ENCODE peak calls at places on chromosomes 12 and 14, in eight cellular contexts. One of them, this sample, is unnamed.

GRCh38 chr12:52079576-52080402 is at the start of gene SMIM41:
- DNase-seq in midbrain: no peak
- DNase-seq in hypothalamus: no peak
- DNase-seq in Ammon's horn: no peak
- DNase-seq in stimulated activated CD8-positive, alpha-beta memory T cell treated with anti-CD3 and anti-CD28 coated beads, Interleukin-7, amount 100 ng/mL, for 1 hour: no peak
- DNase-seq in occipital lobe: no peak
- DNase-seq in left cardiac atrium: no peak
- DNase-seq in Kasumi-1: no peak
- DNase-seq in this sample: no peak

GRCh38 chr14:22875003-22875747 is 3.6 kb downstream of the LRP10 start:
- DNase-seq in midbrain: no peak
- DNase-seq in hypothalamus: no peak
- DNase-seq in Ammon's horn: no peak
- DNase-seq in stimulated activated CD8-positive, alpha-beta memory T cell treated with anti-CD3 and anti-CD28 coated beads, Interleukin-7, amount 100 ng/mL, for 1 hour: no peak
- DNase-seq in occipital lobe: no peak
- DNase-seq in left cardiac atrium: no peak
- DNase-seq in Kasumi-1: no peak
- DNase-seq in this sample: no peak

GRCh38 chr12:130013771-130014484 is 110.1 kb upstream of the TMEM132D start:
- DNase-seq in midbrain: peak; percentile 87
- DNase-seq in hypothalamus: peak; percentile 27
- DNase-seq in Ammon's horn: peak; percentile 93
- DNase-seq in stimulated activated CD8-positive, alpha-beta memory T cell treated with anti-CD3 and anti-CD28 coated beads, Interleukin-7, amount 100 ng/mL, for 1 hour: no peak
- DNase-seq in occipital lobe: peak; percentile 57
- DNase-seq in left cardiac atrium: no peak
- DNase-seq in Kasumi-1: peak; percentile 43
- DNase-seq in this sample: peak; percentile 50

GRCh38 chr12:740921-741320 is 11.5 kb upstream of the WNK1 start:
- DNase-seq in midbrain: no peak
- DNase-seq in hypothalamus: no peak
- DNase-seq in Ammon's horn: no peak
- DNase-seq in stimulated activated CD8-positive, alpha-beta memory T cell treated with anti-CD3 and anti-CD28 coated beads, Interleukin-7, amount 100 ng/mL, for 1 hour: no peak
- DNase-seq in occipital lobe: no peak
- DNase-seq in left cardiac atrium: no peak
- DNase-seq in Kasumi-1: no peak
- DNase-seq in this sample: no peak

GRCh38 chr14:38839743-38840375 is 263.2 kb downstream of the SEC23A start:
- DNase-seq in midbrain: no peak
- DNase-seq in hypothalamus: no peak
- DNase-seq in Ammon's horn: no peak
- DNase-seq in stimulated activated CD8-positive, alpha-beta memory T cell treated with anti-CD3 and anti-CD28 coated beads, Interleukin-7, amount 100 ng/mL, for 1 hour: no peak
- DNase-seq in occipital lobe: no peak
- DNase-seq in left cardiac atrium: no peak
- DNase-seq in Kasumi-1: peak; percentile 22
- DNase-seq in this sample: peak; percentile 69

GRCh38 chr14:68306934-68307758 is 485.7 kb downstream of the ZFP36L1 start:
- DNase-seq in midbrain: no peak
- DNase-seq in hypothalamus: no peak
- DNase-seq in Ammon's horn: no peak
- DNase-seq in stimulated activated CD8-positive, alpha-beta memory T cell treated with anti-CD3 and anti-CD28 coated beads, Interleukin-7, amount 100 ng/mL, for 1 hour: no peak
- DNase-seq in occipital lobe: no peak
- DNase-seq in left cardiac atrium: no peak
- DNase-seq in Kasumi-1: no peak
- DNase-seq in this sample: no peak

GRCh38 chr12:16796168-16796567 is 190.2 kb upstream of the LMO3 start:
- DNase-seq in midbrain: no peak
- DNase-seq in hypothalamus: no peak
- DNase-seq in Ammon's horn: no peak
- DNase-seq in stimulated activated CD8-positive, alpha-beta memory T cell treated with anti-CD3 and anti-CD28 coated beads, Interleukin-7, amount 100 ng/mL, for 1 hour: no peak
- DNase-seq in occipital lobe: no peak
- DNase-seq in left cardiac atrium: no peak
- DNase-seq in Kasumi-1: no peak
- DNase-seq in this sample: no peak

GRCh38 chr12:109130755-109131521 is 14.6 kb downstream of the ACACB start:
- DNase-seq in midbrain: peak; percentile 18
- DNase-seq in hypothalamus: peak; percentile 20
- DNase-seq in Ammon's horn: no peak
- DNase-seq in stimulated activated CD8-positive, alpha-beta memory T cell treated with anti-CD3 and anti-CD28 coated beads, Interleukin-7, amount 100 ng/mL, for 1 hour: no peak
- DNase-seq in occipital lobe: peak; percentile 9
- DNase-seq in left cardiac atrium: peak; percentile 77
- DNase-seq in Kasumi-1: no peak
- DNase-seq in this sample: no peak

GRCh38 chr12:132222096-132222807 is 78.0 kb downstream of the NOC4L start:
- DNase-seq in midbrain: no peak
- DNase-seq in hypothalamus: no peak
- DNase-seq in Ammon's horn: no peak
- DNase-seq in stimulated activated CD8-positive, alpha-beta memory T cell treated with anti-CD3 and anti-CD28 coated beads, Interleukin-7, amount 100 ng/mL, for 1 hour: no peak
- DNase-seq in occipital lobe: no peak
- DNase-seq in left cardiac atrium: no peak
- DNase-seq in Kasumi-1: peak; percentile 65
- DNase-seq in this sample: peak; percentile 81